ENCODE peak calls at places on chromosomes 11 and 22, in nine cellular contexts. N is fibroblast of lung, Z is IMR-90, E is K562, D is neuronal stem cell, I is H1, K is GM23248, H is kidney, Y is PC-3. O is an unnamed sample.

GRCh38 chr11:86999859-87000753 is 37.6 kb upstream of the TMEM135 start:
- DNase-seq in K (peak; percentile 24), Y (peak; percentile 81), E (peak; percentile 68), N (peak; percentile 64), Z (peak; percentile 10), I (no peak), H (no peak), D (no peak), O (peak; percentile 36)

GRCh38 chr11:57349491-57350274 is 11.5 kb downstream of the P2RX3 start:
- DNase-seq in E (peak; percentile 87), K (peak; percentile 55), N (peak; percentile 21), D (peak; percentile 76), Y (peak; percentile 65), Z (peak; percentile 33), I (no peak), H (peak; percentile 82), O (no peak)

GRCh38 chr11:109785714-109786113 is 307.5 kb upstream of the ZC3H12C start:
- DNase-seq in D (no peak), N (peak; percentile 78), K (peak; percentile 61), Y (peak; percentile 24), Z (peak; percentile 39), H (no peak), E (no peak), I (no peak), O (no peak)

GRCh38 chr11:47819743-47820142 is 28.4 kb downstream of the NUP160 start:
- DNase-seq in D (no peak), H (no peak), Z (no peak), K (no peak), E (no peak), N (no peak), I (no peak), Y (no peak), O (no peak)

GRCh38 chr22:36386900-36387663 is 685 bp downstream of the MYH9 start:
- DNase-seq in D (no peak), Y (no peak), H (peak; percentile 93), K (peak; percentile 81), Z (no peak), I (no peak), N (peak; percentile 30), E (no peak), O (no peak)

GRCh38 chr11:80779907-80780615 is 1339.2 kb upstream of the TENM4 start:
- DNase-seq in K (no peak), Z (no peak), E (no peak), N (no peak), D (no peak), H (no peak), Y (peak; percentile 10), I (no peak), O (no peak)

GRCh38 chr11:71946144-71946571 is 17.3 kb downstream of the RNF121 start:
- DNase-seq in Y (peak; percentile 76), Z (peak; percentile 78), H (no peak), K (peak; percentile 73), D (no peak), N (peak; percentile 89), E (no peak), I (no peak), O (no peak)

GRCh38 chr11:1744137-1744878 is 6.1 kb downstream of the IFITM10 start:
- DNase-seq in I (no peak), H (peak; percentile 75), K (peak; percentile 19), E (no peak), Z (no peak), Y (no peak), N (no peak), D (no peak), O (no peak)

GRCh38 chr22:26477341-26477731 is 6.2 kb downstream of the HPS4 start:
- DNase-seq in D (no peak), H (no peak), K (no peak), Z (no peak), Y (no peak), N (no peak), I (no peak), E (no peak), O (no peak)

GRCh38 chr22:26479792-26480610 is 3.6 kb downstream of the HPS4 start:
- DNase-seq in K (no peak), E (no peak), Y (peak; percentile 9), H (no peak), N (no peak), Z (no peak), D (no peak), I (no peak), O (no peak)

GRCh38 chr22:26480611-26480932 is 3.0 kb downstream of the HPS4 start:
- DNase-seq in K (no peak), D (no peak), Z (no peak), N (no peak), E (no peak), H (no peak), I (no peak), Y (no peak), O (no peak)

GRCh38 chr22:26481112-26481693 is 2.4 kb downstream of the HPS4 start:
- DNase-seq in H (no peak), Z (no peak), Y (no peak), E (no peak), I (no peak), K (no peak), N (no peak), D (no peak), O (no peak)

GRCh38 chr22:26479043-26479791 is 4.4 kb downstream of the HPS4 start:
- DNase-seq in I (no peak), H (no peak), Y (no peak), E (no peak), N (no peak), D (no peak), K (no peak), Z (no peak), O (no peak)
- H3K9ac ChIP-seq in I (no peak overlapping the region), H (no peak overlapping the region), Y (no peak overlapping the region), E (peak overlapping the region; percentile 41), N (no peak overlapping the region), D (no peak overlapping the region), K (no peak overlapping the region), Z (no peak overlapping the region), O (peak overlapping the region; percentile 25)

GRCh38 chr11:60921777-60922335 is 2.4 kb upstream of the TMEM132A start:
- DNase-seq in Y (no peak), H (peak; percentile 69), Z (no peak), K (no peak), E (no peak), I (no peak), N (no peak), D (no peak), O (no peak)

GRCh38 chr11:60923800-60924109 is 505 bp upstream of the TMEM132A start:
- DNase-seq in Z (no peak), N (no peak), Y (no peak), E (no peak), H (no peak), K (no peak), D (no peak), I (no peak), O (no peak)

GRCh38 chr11:60923326-60923725 is 934 bp upstream of the TMEM132A start:
- DNase-seq in I (no peak), E (no peak), D (no peak), K (no peak), H (no peak), Z (no peak), Y (no peak), N (no peak), O (no peak)

GRCh38 chr11:60924110-60924905 is at the start of gene TMEM132A:
- DNase-seq in I (no peak), K (peak; percentile 86), H (peak; percentile 89), Z (peak; percentile 68), Y (peak; percentile 82), D (peak; percentile 63), E (peak; percentile 86), N (peak; percentile 73), O (peak; percentile 72)

DNA sequence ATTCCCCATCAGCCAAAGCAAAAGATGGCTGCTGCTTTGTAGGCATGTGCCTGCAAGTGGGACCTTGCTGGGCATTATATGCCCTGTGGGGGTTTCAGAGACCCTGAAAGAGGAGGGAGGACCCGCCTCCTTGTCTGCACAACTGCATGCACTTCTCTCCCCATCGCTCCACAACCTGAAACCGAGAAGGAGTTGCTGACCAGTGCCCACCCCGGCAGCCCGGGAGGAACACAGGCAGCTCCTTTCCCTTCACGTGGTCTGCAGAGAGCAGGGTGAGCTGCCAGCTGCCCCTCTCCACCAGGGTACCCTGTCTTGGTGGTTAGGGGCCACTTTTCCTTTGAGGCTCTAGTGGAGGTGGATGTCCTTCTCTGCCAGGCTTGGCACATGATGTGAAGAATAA is 1.4 kb upstream of the TMEM132A start:
- DNase-seq in Y (no peak), E (no peak), H (no peak), K (no peak), Z (no peak), N (no peak), I (no peak), D (no peak), O (no peak)
- H3K4me3 ChIP-seq in Y (no peak overlapping the region), E (no peak overlapping the region), H (no peak overlapping the region), K (no peak overlapping the region), Z (no peak overlapping the region), N (no peak overlapping the region), I (no peak overlapping the region), D (no peak overlapping the region), O (no peak overlapping the region)

GRCh38 chr11:9616042-9616640 is 42.7 kb downstream of the WEE1 start:
- DNase-seq in N (peak; percentile 40), Z (peak; percentile 59), K (peak; percentile 35), E (no peak), I (no peak), D (no peak), Y (no peak), H (no peak), O (no peak)
- H3K9ac ChIP-seq in N (no peak overlapping the region), Z (no peak overlapping the region), K (no peak overlapping the region), E (no peak overlapping the region), I (no peak overlapping the region), D (no peak overlapping the region), Y (no peak overlapping the region), H (no peak overlapping the region), O (no peak overlapping the region)

GRCh38 chr22:29751139-29751538 is 15.7 kb downstream of the ZMAT5 start:
- DNase-seq in K (no peak), E (no peak), H (no peak), N (peak; percentile 12), I (no peak), Y (no peak), D (no peak), Z (peak; percentile 24), O (no peak)

GRCh38 chr22:29750559-29750958 is 16.2 kb downstream of the ZMAT5 start:
- DNase-seq in I (no peak), D (no peak), N (no peak), Z (no peak), H (no peak), E (no peak), K (no peak), Y (no peak), O (no peak)

GRCh38 chr22:29753808-29754657 is 12.8 kb downstream of the ZMAT5 start:
- DNase-seq in Y (no peak), K (no peak), I (no peak), Z (no peak), D (no peak), H (no peak), E (no peak), N (no peak), O (no peak)

GRCh38 chr22:29750029-29750428 is 16.8 kb downstream of the ZMAT5 start:
- DNase-seq in Z (no peak), Y (no peak), H (no peak), K (no peak), N (no peak), E (no peak), D (no peak), I (no peak), O (no peak)

DNA sequence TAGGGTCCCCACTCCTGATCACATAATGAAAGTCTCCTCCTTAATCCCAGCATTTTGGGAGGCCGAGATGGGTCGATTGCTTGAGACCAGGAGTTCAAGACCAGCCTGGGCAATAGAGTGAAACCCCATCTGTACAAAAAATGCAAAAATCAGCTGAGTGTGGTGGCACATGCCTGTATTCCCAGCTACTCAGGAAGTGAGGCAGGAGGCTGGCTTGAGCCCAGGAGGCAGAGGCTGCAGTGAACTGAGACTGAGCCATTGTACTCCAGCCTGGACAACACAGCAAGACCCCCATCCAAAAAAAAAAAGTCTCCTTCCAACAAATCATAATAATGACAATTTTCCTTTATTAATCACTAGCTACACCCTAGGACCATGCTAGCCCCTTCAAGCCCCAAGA is 15.1 kb downstream of the ZMAT5 start:
- DNase-seq in Y (no peak), H (no peak), E (no peak), D (no peak), N (no peak), K (no peak), I (no peak), Z (no peak), O (no peak)
- H3K4me3 ChIP-seq in Y (no peak overlapping the region), H (no peak overlapping the region), E (no peak overlapping the region), D (no peak overlapping the region), N (no peak overlapping the region), K (no peak overlapping the region), I (no peak overlapping the region), Z (no peak overlapping the region), O (no peak overlapping the region)